ENCODE peak calls at places on chromosomes 11 and 22, in five cellular contexts. A is NCI-H524, T is NCI-H1092, Q is ACHN, D is AG04449. O is an unnamed sample.
A peak's percentile ranks its signal among the peaks of the same experiment; 100 is the strongest.

GRCh38 chr11:66636411-66636810 is 2.1 kb upstream of the RBM4 start:
- DNase-seq in A (no peak), T (no peak), Q (no peak), D (no peak), O (no peak)

GRCh38 chr11:40338739-40339138 is 1120.7 kb downstream of the LRRC4C start:
- DNase-seq in A (no peak), T (no peak), Q (no peak), D (no peak), O (no peak)

GRCh38 chr11:65454696-65455456 is 32.3 kb downstream of the NEAT1 start:
- DNase-seq in A (peak; percentile 36), T (peak; percentile 89), Q (peak; percentile 83), D (no peak), O (peak; percentile 83)

GRCh38 chr22:19291580-19292261 is at the start of gene CLTCL1:
- DNase-seq in A (peak; percentile 55), T (peak; percentile 63), Q (peak; percentile 70), D (no peak), O (peak; percentile 85)

GRCh38 chr11:12042215-12042676 is 33.8 kb upstream of the DKK3 start:
- DNase-seq in A (no peak), T (no peak), Q (peak; percentile 97), D (peak; percentile 98), O (no peak)

GRCh38 chr11:9302448-9302847 is 11.9 kb downstream of the TMEM41B start:
- DNase-seq in A (no peak), T (no peak), Q (no peak), D (peak; percentile 5), O (no peak)

GRCh38 chr11:76668362-76669155 is 2.0 kb downstream of the LRRC32 start:
- DNase-seq in A (no peak), T (no peak), Q (no peak), D (no peak), O (no peak)

GRCh38 chr11:43920598-43921419 is 21.6 kb upstream of the C11orf96 start:
- DNase-seq in A (peak; percentile 89), T (no peak), Q (peak; percentile 91), D (peak; percentile 100), O (peak; percentile 70)

GRCh38 chr11:119787074-119787461 is 58.1 kb upstream of the NECTIN1 start:
- DNase-seq in A (no peak), T (no peak), Q (no peak), D (no peak), O (no peak)

GRCh38 chr11:2569731-2570210 is 125.0 kb downstream of the KCNQ1 start:
- DNase-seq in A (no peak), T (no peak), Q (no peak), D (no peak), O (no peak)

GRCh38 chr11:125141178-125141577 is 23.4 kb upstream of the PKNOX2 start:
- DNase-seq in A (no peak), T (no peak), Q (no peak), D (no peak), O (no peak)

GRCh38 chr11:14342906-14343305 is 16.1 kb downstream of the RRAS2 start:
- DNase-seq in A (no peak), T (no peak), Q (no peak), D (no peak), O (no peak)

GRCh38 chr11:47213985-47214564 is 699 bp upstream of the DDB2 start:
- DNase-seq in A (peak; percentile 65), T (peak; percentile 92), Q (peak; percentile 93), D (no peak), O (peak; percentile 89)

GRCh38 chr11:122563761-122564160 is 91.8 kb upstream of the UBASH3B start:
- DNase-seq in A (no peak), T (no peak), Q (no peak), D (no peak), O (no peak)

GRCh38 chr11:75280770-75281468 is 40.3 kb downstream of the TPBGL start:
- DNase-seq in A (no peak), T (no peak), Q (no peak), D (no peak), O (no peak)

GRCh38 chr11:130849215-130849568 is 67.1 kb downstream of the SNX19 start:
- DNase-seq in A (no peak), T (no peak), Q (no peak), D (peak; percentile 69), O (no peak)

GRCh38 chr22:39309364-39309861 is 10.0 kb downstream of the RPL3 start:
- DNase-seq in A (no peak), T (no peak), Q (no peak), D (no peak), O (peak; percentile 57)

GRCh38 chr11:1317432-1317831 is 8.0 kb upstream of the TOLLIP start:
- DNase-seq in A (no peak), T (no peak), Q (no peak), D (no peak), O (no peak)

GRCh38 chr11:65429724-65430405 is 7.3 kb downstream of the NEAT1 start:
- DNase-seq in A (no peak), T (no peak), Q (peak; percentile 79), D (no peak), O (peak; percentile 73)

GRCh38 chr11:2259466-2259830 is 10.9 kb downstream of the ASCL2 start:
- DNase-seq in A (no peak), T (no peak), Q (no peak), D (no peak), O (no peak)

GRCh38 chr11:70372076-70372475 is 26.3 kb upstream of the CTTN start:
- DNase-seq in A (no peak), T (no peak), Q (no peak), D (no peak), O (no peak)

GRCh38 chr11:45801723-45802315 is 3.1 kb upstream of the SLC35C1 start:
- DNase-seq in A (no peak), T (no peak), Q (no peak), D (no peak), O (no peak)

GRCh38 chr22:37176464-37177061 is 11.5 kb downstream of the C1QTNF6 start:
- DNase-seq in A (no peak), T (no peak), Q (no peak), D (no peak), O (no peak)

GRCh38 chr11:123560001-123560400 is 94.4 kb downstream of the SCN3B start:
- DNase-seq in A (peak; percentile 49), T (peak; percentile 85), Q (no peak), D (peak; percentile 59), O (no peak)

GRCh38 chr11:16839821-16840220 is 101.4 kb downstream of the C11orf58 start:
- DNase-seq in A (no peak), T (no peak), Q (no peak), D (no peak), O (no peak)

GRCh38 chr11:27331984-27332383 is 31.0 kb downstream of the CCDC34 start:
- DNase-seq in A (no peak), T (no peak), Q (no peak), D (no peak), O (no peak)

GRCh38 chr11:77506857-77507256 is 33.0 kb upstream of the PAK1 start:
- DNase-seq in A (no peak), T (no peak), Q (no peak), D (no peak), O (peak; percentile 9)

GRCh38 chr11:127042445-127042844 is 41.9 kb upstream of the KIRREL3 start:
- DNase-seq in A (no peak), T (no peak), Q (no peak), D (peak; percentile 59), O (no peak)

GRCh38 chr11:26720003-26720402 is 1.9 kb downstream of the SLC5A12 start:
- DNase-seq in A (no peak), T (no peak), Q (no peak), D (no peak), O (no peak)

GRCh38 chr11:45158210-45158644 is 11.8 kb downstream of the PRDM11 start:
- DNase-seq in A (no peak), T (no peak), Q (no peak), D (no peak), O (no peak)

GRCh38 chr22:30047364-30047738 is 32.9 kb upstream of the HORMAD2 start:
- DNase-seq in A (no peak), T (no peak), Q (peak; percentile 59), D (no peak), O (no peak)

GRCh38 chr22:50169774-50170341 is 673 bp upstream of the PANX2 start:
- DNase-seq in A (no peak), T (no peak), Q (peak; percentile 20), D (no peak), O (no peak)

GRCh38 chr22:23402275-23403151 is 177.6 kb downstream of the IGLL1 start:
- DNase-seq in A (peak; percentile 64), T (no peak), Q (peak; percentile 80), D (no peak), O (peak; percentile 88)

GRCh38 chr22:41857160-41857859 is 24.4 kb downstream of the SREBF2 start:
- DNase-seq in A (peak; percentile 48), T (no peak), Q (peak; percentile 58), D (no peak), O (peak; percentile 72)

GRCh38 chr22:42116848-42117424 is 13.7 kb downstream of the CYP2D6 start:
- DNase-seq in A (no peak), T (no peak), Q (no peak), D (no peak), O (no peak)

GRCh38 chr11:110438017-110438416 is 8.3 kb downstream of the FDX1 start:
- DNase-seq in A (no peak), T (no peak), Q (no peak), D (no peak), O (no peak)

GRCh38 chr11:60854847-60855725 is 664 bp downstream of the PTGDR2 start:
- DNase-seq in A (no peak), T (no peak), Q (no peak), D (no peak), O (no peak)

O was measured in Calu3.